ENCODE peak calls at places on chromosomes 13 and 19, in eight cellular contexts. N, T, D, O, B, K, S and W are unnamed samples.

GRCh38 chr13:49218493-49219051 is 1.6 kb upstream of the MLNR start:
- DNase-seq in O (no peak), D (no peak), T (no peak), S (peak; percentile 57), N (no peak), B (no peak), K (peak; percentile 14), W (no peak)

GRCh38 chr13:94617389-94618000 is 15.8 kb downstream of the GPR180 start:
- DNase-seq in B (peak; percentile 34), D (no peak), S (no peak), O (no peak), N (no peak), K (peak; percentile 37), T (no peak), W (no peak)

GRCh38 chr13:111282997-111283396 is 37.4 kb upstream of the TEX29 start:
- DNase-seq in K (no peak), D (no peak), O (no peak), T (no peak), N (no peak), B (no peak), S (no peak), W (no peak)

GRCh38 chr13:19957320-19958118 is 1.0 kb upstream of the ZMYM2 start:
- DNase-seq in N (peak; percentile 69), D (peak; percentile 92), O (peak; percentile 21), K (peak; percentile 84), B (peak; percentile 75), S (peak; percentile 84), T (peak; percentile 71), W (peak; percentile 16)

GRCh38 chr13:24222756-24223155 is 62.2 kb downstream of the SPATA13 start:
- DNase-seq in T (no peak), O (no peak), N (peak; percentile 44), D (peak; percentile 78), S (no peak), K (no peak), B (no peak), W (no peak)

GRCh38 chr13:105787518-105788085 is 747.9 kb downstream of the EFNB2 start:
- DNase-seq in O (no peak), D (no peak), S (peak; percentile 58), B (no peak), K (no peak), N (no peak), T (peak; percentile 74), W (no peak)

GRCh38 chr13:105914637-105915036 is 620.8 kb downstream of the EFNB2 start:
- DNase-seq in S (peak; percentile 22), K (peak; percentile 96), O (no peak), D (no peak), N (no peak), B (no peak), T (no peak), W (no peak)

GRCh38 chr19:12052057-12052570 is 647 bp downstream of the ZNF878 start:
- DNase-seq in T (no peak), N (no peak), K (peak; percentile 34), D (no peak), B (no peak), O (no peak), S (peak; percentile 85), W (no peak)

GRCh38 chr19:5339950-5340636 is 519 bp downstream of the PTPRS start:
- DNase-seq in N (peak; percentile 30), S (peak; percentile 93), K (no peak), T (no peak), B (peak; percentile 51), D (no peak), O (no peak), W (no peak)
- H3K27ac ChIP-seq in N (no peak overlapping the region), S (no peak overlapping the region), K (no peak overlapping the region), T (no peak overlapping the region), B (peak overlapping the region; percentile 37), D (peak overlapping the region; percentile 20), O (no peak overlapping the region), W (no peak overlapping the region)

GRCh38 chr13:30337061-30337601 is 29.8 kb upstream of the KATNAL1 start:
- DNase-seq in B (no peak), D (no peak), O (no peak), S (no peak), K (no peak), N (no peak), T (no peak), W (no peak)
- H3K27ac ChIP-seq in B (peak overlapping the region; percentile 31), D (no peak overlapping the region), O (no peak overlapping the region), S (no peak overlapping the region), K (no peak overlapping the region), N (no peak overlapping the region), T (no peak overlapping the region), W (no peak overlapping the region)

GRCh38 chr13:27264648-27265047 is 6.0 kb upstream of the RASL11A start:
- DNase-seq in D (no peak), N (no peak), K (no peak), B (no peak), S (peak; percentile 62), T (no peak), O (no peak), W (no peak)
- H3K27ac ChIP-seq in D (no peak overlapping the region), N (no peak overlapping the region), K (no peak overlapping the region), B (no peak overlapping the region), S (peak overlapping the region; percentile 72), T (no peak overlapping the region), O (no peak overlapping the region), W (no peak overlapping the region)

DNA sequence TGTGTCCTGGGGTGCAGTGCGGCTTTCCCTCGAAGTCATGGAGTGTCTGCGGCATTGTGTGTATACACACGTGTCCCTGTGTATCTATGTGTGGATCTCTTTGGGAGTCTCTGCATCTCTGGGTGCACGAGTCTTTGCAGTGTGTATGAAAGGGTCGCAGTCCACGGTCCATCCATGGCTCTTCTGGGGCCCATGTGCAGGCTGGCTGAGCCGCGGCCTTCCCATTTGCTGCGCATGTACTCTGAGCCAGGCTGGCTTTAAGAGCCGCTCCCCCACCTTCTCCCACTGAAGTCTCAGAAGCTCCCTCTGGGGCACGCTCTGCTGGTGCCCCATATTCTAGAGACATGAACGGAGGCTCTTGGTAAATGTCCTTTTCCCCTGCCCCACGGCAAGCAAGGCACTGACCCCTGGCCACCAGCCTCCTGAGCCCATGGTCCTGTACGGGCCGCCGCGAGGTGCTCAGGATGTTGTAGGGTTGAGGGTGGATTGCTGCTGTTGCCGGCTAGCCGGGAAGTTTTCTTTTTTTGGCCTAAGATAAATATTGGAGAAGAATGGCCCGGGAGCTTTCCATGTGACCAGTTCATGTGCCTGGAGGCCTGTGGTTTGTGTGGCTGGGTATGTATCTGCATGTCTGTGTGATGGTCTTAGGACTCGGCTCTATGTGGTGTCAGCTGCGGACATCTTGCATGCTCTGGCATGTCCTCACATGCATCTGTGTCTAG is 31.9 kb downstream of the PAK4 start:
- DNase-seq in T (no peak), S (peak; percentile 92), K (peak; percentile 42), N (no peak), O (no peak), D (no peak), B (no peak), W (no peak)
- H3K27ac ChIP-seq in T (no peak overlapping the region), S (peak overlapping the region; percentile 12), K (no peak overlapping the region), N (no peak overlapping the region), O (no peak overlapping the region), D (peak overlapping the region; percentile 2), B (no peak overlapping the region), W (no peak overlapping the region)

DNA sequence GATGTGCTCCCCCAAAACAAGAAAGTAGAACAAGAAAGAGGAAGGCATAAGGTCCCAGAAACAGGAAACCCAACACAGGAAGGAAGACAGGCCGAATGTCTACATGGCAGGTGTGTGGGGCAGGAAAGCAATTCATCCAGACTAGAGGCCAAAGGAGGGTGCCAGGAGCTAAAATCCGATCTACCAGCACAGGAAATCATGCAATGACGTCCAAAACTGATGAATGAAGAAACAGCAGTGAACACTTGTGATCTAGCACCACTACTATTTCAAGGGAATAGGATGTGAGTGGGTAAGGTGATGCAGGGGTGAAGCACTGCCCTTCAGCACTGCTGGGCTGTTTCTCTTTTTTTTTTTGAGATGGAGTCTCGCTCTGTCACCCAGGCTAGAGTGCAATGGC is 59.1 kb downstream of the DOCK9 start:
- DNase-seq in N (no peak), S (no peak), K (no peak), T (no peak), B (peak; percentile 78), D (no peak), O (no peak), W (no peak)
- H3K27ac ChIP-seq in N (no peak overlapping the region), S (no peak overlapping the region), K (no peak overlapping the region), T (no peak overlapping the region), B (peak overlapping the region; percentile 67), D (no peak overlapping the region), O (no peak overlapping the region), W (no peak overlapping the region)

GRCh38 chr19:57934820-57935665 is at the start of gene ZNF418:
- DNase-seq in N (peak; percentile 68), O (no peak), B (no peak), T (peak; percentile 77), S (peak; percentile 95), D (no peak), K (peak; percentile 88), W (peak; percentile 53)
- H3K27ac ChIP-seq in N (peak within 1 kb of the TSS; percentile 49), O (peak within 1 kb of the TSS; percentile 62), B (no peak within 1 kb of the TSS), T (no peak within 1 kb of the TSS), S (peak within 1 kb of the TSS; percentile 28), D (peak within 1 kb of the TSS; percentile 59), K (no peak within 1 kb of the TSS), W (peak within 1 kb of the TSS; percentile 24)

GRCh38 chr19:47756627-47756929 is 11.2 kb downstream of the NOP53 start:
- DNase-seq in N (no peak), S (peak; percentile 80), D (no peak), K (no peak), T (no peak), O (no peak), B (no peak), W (no peak)
- H3K27ac ChIP-seq in N (no peak overlapping the region), S (no peak overlapping the region), D (no peak overlapping the region), K (no peak overlapping the region), T (no peak overlapping the region), O (no peak overlapping the region), B (no peak overlapping the region), W (no peak overlapping the region)